ENCODE peak calls at places on chromosomes 13 and 19, in eight cellular contexts. U is fibroblast of the aortic adventitia, Y is HFF-Myc, C is kidney epithelial cell, I is cardiac muscle cell, J is uterus, P is AG10803, O is stomach. H is an unnamed sample.

GRCh38 chr19:892243-892996 is 567 bp downstream of the MED16 start:
- DNase-seq in U (no peak), Y (no peak), C (no peak), I (no peak), J (no peak), P (no peak), O (no peak), H (no peak)

GRCh38 chr19:44002566-44003460 is at the start of gene ZNF230:
- DNase-seq in U (peak; percentile 95), Y (peak; percentile 90), C (peak; percentile 88), I (peak; percentile 97), J (peak; percentile 95), P (peak; percentile 93), O (peak; percentile 90), H (peak; percentile 86)

GRCh38 chr13:105047676-105048295 is 1487.7 kb downstream of the EFNB2 start:
- DNase-seq in U (no peak), Y (no peak), C (no peak), I (peak; percentile 1), J (no peak), P (no peak), O (no peak), H (no peak)

GRCh38 chr19:14516048-14516534 is 2.1 kb downstream of the DNAJB1 start:
- DNase-seq in U (no peak), Y (no peak), C (no peak), I (no peak), J (no peak), P (no peak), O (no peak), H (no peak)

GRCh38 chr13:68940049-68940448 is 1167.6 kb upstream of the ATXN8OS start:
- DNase-seq in U (no peak), Y (no peak), C (no peak), I (no peak), J (no peak), P (no peak), O (no peak), H (peak; percentile 5)

GRCh38 chr19:34188388-34188787 is 16.1 kb downstream of the LSM14A start:
- DNase-seq in U (no peak), Y (no peak), C (no peak), I (peak; percentile 23), J (no peak), P (peak; percentile 8), O (no peak), H (no peak)

GRCh38 chr19:40217921-40218890 is at the start of gene TTC9B:
- DNase-seq in U (no peak), Y (no peak), C (no peak), I (no peak), J (no peak), P (no peak), O (no peak), H (no peak)

GRCh38 chr19:33471111-33471996 is 50.2 kb downstream of the PEPD start:
- DNase-seq in U (no peak), Y (no peak), C (no peak), I (no peak), J (no peak), P (no peak), O (no peak), H (no peak)

GRCh38 chr13:110229905-110230563 is 76.9 kb downstream of the COL4A1 start:
- DNase-seq in U (no peak), Y (no peak), C (no peak), I (no peak), J (no peak), P (no peak), O (no peak), H (no peak)

GRCh38 chr13:26326562-26326961 is 72.6 kb downstream of the CDK8 start:
- DNase-seq in U (no peak), Y (no peak), C (no peak), I (no peak), J (no peak), P (no peak), O (no peak), H (no peak)

GRCh38 chr19:18464646-18465045 is 26.7 kb upstream of the ISYNA1 start:
- DNase-seq in U (peak; percentile 95), Y (no peak), C (no peak), I (peak; percentile 85), J (peak; percentile 83), P (peak; percentile 90), O (peak; percentile 80), H (peak; percentile 94)

GRCh38 chr13:93182406-93182805 is 44.2 kb upstream of the GPC6 start:
- DNase-seq in U (no peak), Y (no peak), C (no peak), I (peak; percentile 66), J (no peak), P (no peak), O (no peak), H (no peak)

GRCh38 chr13:96662036-96662435 is 332.2 kb downstream of the OXGR1 start:
- DNase-seq in U (peak; percentile 28), Y (no peak), C (no peak), I (no peak), J (no peak), P (no peak), O (no peak), H (no peak)

GRCh38 chr19:5974721-5975387 is 3.1 kb downstream of the RANBP3 start:
- DNase-seq in U (no peak), Y (no peak), C (no peak), I (no peak), J (no peak), P (no peak), O (no peak), H (no peak)

GRCh38 chr13:104326523-104326922 is 1260.3 kb upstream of the SLC10A2 start:
- DNase-seq in U (no peak), Y (no peak), C (no peak), I (no peak), J (no peak), P (no peak), O (no peak), H (no peak)

GRCh38 chr19:750640-751423 is at the start of gene MISP:
- DNase-seq in U (no peak), Y (no peak), C (no peak), I (no peak), J (no peak), P (no peak), O (peak; percentile 84), H (no peak)

GRCh38 chr13:47548294-47548825 is 452.7 kb downstream of the SUCLA2 start:
- DNase-seq in U (no peak), Y (no peak), C (no peak), I (no peak), J (no peak), P (no peak), O (no peak), H (no peak)

GRCh38 chr13:34361528-34361927 is 543.6 kb downstream of the RFC3 start:
- DNase-seq in U (peak; percentile 38), Y (peak; percentile 41), C (no peak), I (no peak), J (no peak), P (peak; percentile 91), O (no peak), H (no peak)

GRCh38 chr19:41321600-41322270 is 11.8 kb downstream of the CCDC97 start:
- DNase-seq in U (peak; percentile 75), Y (no peak), C (no peak), I (peak; percentile 85), J (peak; percentile 62), P (peak; percentile 70), O (no peak), H (no peak)

GRCh38 chr19:2850256-2850925 is 9.1 kb downstream of the ZNF555 start:
- DNase-seq in U (no peak), Y (no peak), C (no peak), I (no peak), J (no peak), P (no peak), O (no peak), H (no peak)

GRCh38 chr13:100828226-100828625 is 153.6 kb upstream of the TMTC4 start:
- DNase-seq in U (no peak), Y (no peak), C (no peak), I (peak; percentile 3), J (no peak), P (no peak), O (no peak), H (no peak)
- TF ChIP-seq CTCF in U (no peak), Y (no peak), C (no peak), I (no peak), J (no peak), P (peak; percentile 8), O (no peak), H (peak; percentile 36)

DNA sequence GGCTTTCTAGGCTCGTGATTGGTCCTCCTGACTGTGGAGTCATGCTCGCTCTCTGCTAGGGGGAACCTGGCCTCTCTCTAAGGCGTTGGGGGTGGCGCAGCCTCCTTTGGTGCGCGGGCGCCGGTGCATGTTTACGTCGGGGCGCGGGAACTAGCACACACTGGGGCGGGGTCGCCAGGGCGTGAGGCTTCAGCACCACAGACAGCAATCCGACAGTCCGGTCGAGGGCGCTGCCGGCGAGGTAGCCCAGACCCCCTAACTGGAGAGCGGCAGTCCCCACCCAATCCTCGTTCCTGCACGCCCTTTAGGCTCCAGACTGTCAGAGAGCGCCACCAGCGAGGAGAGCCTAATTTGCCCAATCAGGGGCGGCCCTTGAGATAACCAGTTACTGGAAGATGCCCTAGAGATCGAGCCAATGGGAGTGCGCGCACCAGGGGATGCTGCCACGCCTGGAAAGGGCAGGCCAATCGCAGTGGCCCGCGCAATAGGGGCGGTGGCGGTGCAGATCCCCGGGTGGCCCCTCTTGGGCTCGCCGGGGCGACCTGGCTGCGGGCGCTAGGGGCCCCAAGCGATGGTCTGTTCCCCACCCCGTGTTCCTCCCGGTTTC is 1.0 kb upstream of the ELAVL3 start:
- DNase-seq in U (peak; percentile 75), Y (no peak), C (no peak), I (peak; percentile 93), J (peak; percentile 45), P (peak; percentile 82), O (peak; percentile 45), H (peak; percentile 72)
- H3K4me3 ChIP-seq in U (peak overlapping the region; percentile 52), Y (peak overlapping the region; percentile 35), C (peak overlapping the region; percentile 26), I (peak overlapping the region; percentile 25), J (no peak overlapping the region), P (peak overlapping the region; percentile 45), O (peak overlapping the region; percentile 29), H (peak overlapping the region; percentile 42)

DNA sequence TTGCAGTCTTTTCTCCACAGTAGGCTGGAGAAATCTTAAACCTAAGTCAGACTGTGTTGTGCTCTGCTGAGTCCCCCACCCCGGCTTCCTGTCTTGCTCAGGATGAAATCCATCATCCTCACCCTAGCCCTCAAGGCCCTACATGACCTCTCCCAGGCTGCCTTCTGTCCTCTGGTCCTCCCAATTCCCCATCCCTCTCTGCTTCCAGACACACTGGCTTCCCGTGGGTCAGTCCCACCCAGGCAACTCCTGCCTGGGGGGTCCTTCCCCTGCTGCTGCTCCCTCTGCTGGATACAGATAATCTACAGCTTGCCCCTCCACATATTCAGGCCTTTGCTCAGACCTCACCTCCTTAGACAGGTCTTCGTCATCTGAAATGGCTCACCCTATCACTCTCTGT is 18.4 kb upstream of the CBY2 start:
- DNase-seq in U (no peak), Y (no peak), C (no peak), I (no peak), J (no peak), P (no peak), O (no peak), H (no peak)
- TF ChIP-seq CTCF in U (no peak), Y (peak; percentile 34), C (peak; percentile 21), I (no peak), J (no peak), P (no peak), O (no peak), H (peak; percentile 33)

DNA sequence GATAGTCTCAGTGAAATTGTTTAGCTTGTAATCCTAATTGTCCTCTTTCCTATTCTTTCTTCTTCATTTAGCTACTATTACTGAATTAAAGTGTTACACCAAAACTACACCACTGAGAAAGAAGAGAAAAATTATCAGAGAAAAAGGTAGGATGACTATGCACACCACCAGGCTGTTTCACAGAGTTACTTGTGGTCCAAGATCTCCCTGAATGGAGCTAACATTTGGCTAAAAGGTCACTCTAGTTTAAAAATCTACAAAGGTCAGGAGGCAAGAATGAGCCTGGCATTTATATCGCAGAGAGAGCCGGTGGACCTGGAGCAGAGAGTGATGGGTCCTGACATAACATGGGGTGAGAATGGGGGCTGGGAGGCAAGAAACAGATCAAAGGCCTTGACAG is 37.0 kb upstream of the EEF1AKMT1 start:
- DNase-seq in U (no peak), Y (no peak), C (no peak), I (no peak), J (no peak), P (no peak), O (no peak), H (no peak)
- H3K4me3 ChIP-seq in U (no peak overlapping the region), Y (no peak overlapping the region), C (no peak overlapping the region), I (no peak overlapping the region), J (no peak overlapping the region), P (no peak overlapping the region), O (no peak overlapping the region), H (no peak overlapping the region)

H was measured in retinal pigment epithelial cell.